ENCODE peak calls at places on chromosome 21, in seven cellular contexts. K is uterus; L is endothelial cell; A is stimulated activated CD4-positive, alpha-beta T cell treated with anti-CD3 and anti-CD28 coated beads, Interleukin-15, amount 100 ng/mL, for 24 hours; Y is activated naive CD4-positive, alpha-beta T cell; P is NCI-H524 treated with DMSO at 0.1 percent for 48 hours; T is astrocyte of the cerebellum. D is an unnamed sample.
A peak's percentile ranks its signal among the peaks of the same experiment; 100 is the strongest.

GRCh38 chr21:37220433-37220980 is 46.6 kb downstream of the VPS26C start:
- DNase-seq in K (no peak), L (peak; percentile 53), A (peak; percentile 60), Y (no peak), P (peak; percentile 61), T (peak; percentile 33), D (peak; percentile 55)

GRCh38 chr21:36330904-36331303 is 10.9 kb downstream of the MORC3 start:
- DNase-seq in K (no peak), L (peak; percentile 44), A (peak; percentile 55), Y (peak; percentile 22), P (no peak), T (no peak), D (peak; percentile 57)

GRCh38 chr21:21971384-21971783 is 973.2 kb downstream of the NCAM2 start:
- DNase-seq in K (no peak), L (no peak), A (no peak), Y (no peak), P (no peak), T (no peak), D (peak; percentile 5)

GRCh38 chr21:38742580-38743260 is 63.0 kb upstream of the ETS2 start:
- DNase-seq in K (no peak), L (no peak), A (no peak), Y (no peak), P (no peak), T (no peak), D (no peak)

GRCh38 chr21:46065215-46065992 is 32.5 kb upstream of the COL6A2 start:
- DNase-seq in K (peak; percentile 79), L (no peak), A (no peak), Y (no peak), P (no peak), T (peak; percentile 75), D (peak; percentile 31)

GRCh38 chr21:41186763-41187536 is 19.0 kb downstream of the BACE2 start:
- DNase-seq in K (no peak), L (no peak), A (no peak), Y (no peak), P (no peak), T (no peak), D (no peak)

GRCh38 chr21:34582506-34583150 is 32.3 kb downstream of the RCAN1 start:
- DNase-seq in K (no peak), L (peak; percentile 16), A (no peak), Y (no peak), P (no peak), T (peak; percentile 46), D (peak; percentile 58)

GRCh38 chr21:21213297-21213696 is 215.1 kb downstream of the NCAM2 start:
- DNase-seq in K (no peak), L (no peak), A (no peak), Y (no peak), P (no peak), T (no peak), D (no peak)

GRCh38 chr21:44449473-44450363 is 5.6 kb upstream of the LRRC3 start:
- DNase-seq in K (no peak), L (peak; percentile 2), A (no peak), Y (no peak), P (no peak), T (no peak), D (peak; percentile 6)

D was measured in LHCN-M2.